ENCODE peak calls at places on chromosomes 6 and 20, in six cellular contexts. K is spleen, Q is testis, G is uterus, E is GM12865, O is right lobe of liver. R is an unnamed sample.

GRCh38 chr20:23008673-23009072 is 26.4 kb upstream of the SSTR4 start:
- DNase-seq in K (no peak), Q (no peak), G (no peak), E (no peak), O (no peak), R (no peak)

GRCh38 chr20:52746190-52746589 is 226.0 kb upstream of the TSHZ2 start:
- DNase-seq in K (no peak), Q (no peak), G (no peak), E (no peak), O (no peak), R (no peak)

GRCh38 chr20:56710125-56710524 is 81.0 kb downstream of the TFAP2C start:
- DNase-seq in K (no peak), Q (no peak), G (no peak), E (no peak), O (no peak), R (no peak)

GRCh38 chr20:53778736-53779135 is 185.1 kb upstream of the ZNF217 start:
- DNase-seq in K (no peak), Q (no peak), G (no peak), E (no peak), O (no peak), R (no peak)

GRCh38 chr6:44500074-44500473 is 112.6 kb downstream of the CDC5L start:
- DNase-seq in K (no peak), Q (no peak), G (no peak), E (no peak), O (no peak), R (no peak)

GRCh38 chr6:44119704-44120262 is 7.5 kb downstream of the MRPL14 start:
- DNase-seq in K (no peak), Q (no peak), G (no peak), E (no peak), O (no peak), R (no peak)

GRCh38 chr6:44245912-44246662 is 814 bp upstream of the HSP90AB1 start:
- DNase-seq in K (peak), Q (peak), G (peak), E (peak), O (peak), R (no peak)

GRCh38 chr6:939526-940252 is 246.8 kb upstream of the EXOC2 start:
- DNase-seq in K (no peak), Q (no peak), G (no peak), E (no peak), O (no peak), R (no peak)

GRCh38 chr20:51137461-51137860 is 114.6 kb upstream of the KCNG1 start:
- DNase-seq in K (no peak), Q (no peak), G (no peak), E (no peak), O (no peak), R (no peak)

GRCh38 chr6:84508981-84509380 is 255.4 kb downstream of the TBX18 start:
- DNase-seq in K (no peak), Q (peak), G (no peak), E (no peak), O (no peak), R (no peak)

GRCh38 chr6:69179681-69180080 is 544.6 kb downstream of the ADGRB3 start:
- DNase-seq in K (no peak), Q (no peak), G (no peak), E (peak), O (no peak), R (no peak)

GRCh38 chr6:16305788-16306187 is 67.4 kb downstream of the GMPR start:
- DNase-seq in K (no peak), Q (no peak), G (no peak), E (no peak), O (no peak), R (no peak)

GRCh38 chr6:28606424-28607391 is 81.0 kb downstream of the GPX5 start:
- DNase-seq in K (no peak), Q (peak), G (no peak), E (peak), O (no peak), R (no peak)

GRCh38 chr20:33693741-33694645 is 7.8 kb upstream of the E2F1 start:
- DNase-seq in K (no peak), Q (peak), G (peak), E (no peak), O (no peak), R (no peak)

GRCh38 chr6:159985296-159985940 is 16.5 kb downstream of the IGF2R start:
- DNase-seq in K (no peak), Q (no peak), G (no peak), E (no peak), O (no peak), R (no peak)

GRCh38 chr6:16717275-16717942 is 43.9 kb downstream of the ATXN1 start:
- DNase-seq in K (no peak), Q (no peak), G (no peak), E (no peak), O (no peak), R (no peak)

GRCh38 chr20:45972500-45973183 is 639 bp upstream of the ZNF335 start:
- DNase-seq in K (peak), Q (no peak), G (no peak), E (no peak), O (no peak), R (peak)

GRCh38 chr20:45114465-45115385 is at the start of gene WFDC5:
- DNase-seq in K (no peak), Q (no peak), G (no peak), E (no peak), O (no peak), R (no peak)

GRCh38 chr6:13053080-13053479 is 275.3 kb downstream of the TBC1D7 start:
- DNase-seq in K (no peak), Q (no peak), G (no peak), E (no peak), O (no peak), R (no peak)

GRCh38 chr20:54062812-54063280 is 7.5 kb downstream of the BCAS1 start:
- DNase-seq in K (no peak), Q (no peak), G (no peak), E (peak), O (no peak), R (no peak)

GRCh38 chr20:17571967-17572638 is 2.2 kb downstream of the DSTN start:
- DNase-seq in K (no peak), Q (no peak), G (no peak), E (no peak), O (no peak), R (no peak)

GRCh38 chr6:163780993-163781392 is 366.5 kb downstream of the QKI start:
- DNase-seq in K (no peak), Q (peak), G (no peak), E (no peak), O (no peak), R (no peak)

GRCh38 chr20:59032023-59032712 is at the start of gene ATP5F1E:
- DNase-seq in K (peak), Q (peak), G (peak), E (peak), O (peak), R (peak)

GRCh38 chr6:131999545-132000146 is 48.5 kb upstream of the CCN2 start:
- DNase-seq in K (no peak), Q (no peak), G (no peak), E (peak), O (no peak), R (no peak)

GRCh38 chr6:55445648-55446204 is 118.5 kb downstream of the GFRAL start:
- DNase-seq in K (no peak), Q (no peak), G (no peak), E (peak), O (no peak), R (peak)

GRCh38 chr20:24669701-24670100 is 200.3 kb downstream of the SYNDIG1 start:
- DNase-seq in K (peak), Q (no peak), G (no peak), E (no peak), O (no peak), R (no peak)

GRCh38 chr6:138211048-138211581 is 7.2 kb downstream of the PBOV1 start:
- DNase-seq in K (no peak), Q (no peak), G (no peak), E (no peak), O (no peak), R (no peak)

GRCh38 chr6:107124934-107125348 is 9.6 kb upstream of the BEND3 start:
- DNase-seq in K (no peak), Q (no peak), G (no peak), E (peak), O (no peak), R (no peak)
- H3K4me3 ChIP-seq in K (no peak), Q (no peak), G (no peak), E (no peak), O (no peak), R (no peak)

GRCh38 chr6:37607949-37608348 is 89.7 kb downstream of the MDGA1 start:
- DNase-seq in K (no peak), Q (no peak), G (no peak), E (no peak), O (no peak), R (no peak)
- TF ChIP-seq CTCF in K (no peak), Q (no peak), G (no peak), E (peak), O (no peak), R (peak)

GRCh38 chr6:25026723-25027122 is 91.0 kb upstream of the RIPOR2 start:
- DNase-seq in K (no peak), Q (no peak), G (no peak), E (no peak), O (no peak), R (no peak)
- H3K4me3 ChIP-seq in K (no peak), Q (no peak), G (no peak), E (no peak), O (no peak), R (no peak)

DNA sequence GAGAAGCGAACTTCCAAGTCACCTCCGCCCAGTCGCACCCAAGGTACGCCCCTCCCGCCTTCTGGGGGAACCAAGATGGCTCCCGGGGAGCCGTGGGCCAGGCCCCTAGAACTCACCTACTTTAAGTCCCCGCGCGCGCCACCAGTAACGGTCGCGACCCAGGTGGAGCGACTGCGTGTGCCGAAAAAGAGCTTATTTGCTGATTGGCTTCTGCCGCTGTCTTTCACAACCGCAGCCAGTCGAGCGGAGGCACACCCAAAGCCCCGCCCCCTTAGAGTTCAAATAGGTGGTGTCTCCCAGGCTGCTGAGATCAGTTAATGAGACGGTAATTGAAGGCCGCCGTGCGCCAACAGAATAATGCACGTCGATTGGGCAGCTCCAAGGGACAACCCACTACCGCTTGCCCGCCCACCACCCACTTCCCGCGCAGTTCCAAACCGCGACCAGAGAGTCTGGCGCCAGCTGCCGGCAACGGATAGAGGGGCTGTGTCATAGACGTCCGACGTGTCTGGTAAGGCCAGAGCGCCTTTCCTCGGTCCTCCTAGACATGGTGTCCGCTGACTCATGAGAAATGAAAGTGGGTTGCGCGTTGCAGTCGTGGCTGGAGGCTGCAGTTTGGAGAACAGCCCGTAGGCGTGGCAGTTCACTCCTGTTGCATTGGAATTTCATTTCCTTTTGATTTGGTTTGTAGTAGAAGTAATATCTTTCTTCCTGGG is at the start of gene MDC1:
- DNase-seq in K (peak), Q (peak), G (peak), E (peak), O (peak), R (peak)
- TF ChIP-seq CTCF in K (peak), Q (peak), G (peak), E (no peak), O (peak), R (peak)